ENCODE peak calls at places on chromosomes 4 and X, in four cellular contexts. N is HCT116, M is lung, G is stomach. W is an unnamed sample.
A peak's percentile ranks its signal among the peaks of the same experiment; 100 is the strongest.

GRCh38 chr4:41069838-41070237 is 144.5 kb downstream of the APBB2 start:
- DNase-seq in N (no peak), M (no peak), G (no peak), W (no peak)

GRCh38 chrX:153412746-153413720 is 1.8 kb downstream of the ZFP92 start:
- DNase-seq in N (no peak), M (no peak), G (no peak), W (peak; percentile 51)

GRCh38 chr4:182263562-182263961 is 20.4 kb downstream of the TENM3 start:
- DNase-seq in N (no peak), M (no peak), G (no peak), W (no peak)

GRCh38 chr4:3780347-3781171 is 14.4 kb downstream of the ADRA2C start:
- DNase-seq in N (no peak), M (no peak), G (no peak), W (no peak)

GRCh38 chrX:28639502-28639901 is 52.3 kb downstream of the IL1RAPL1 start:
- DNase-seq in N (peak; percentile 74), M (no peak), G (no peak), W (no peak)

GRCh38 chr4:136754810-136755530 is 777.3 kb downstream of the PCDH18 start:
- DNase-seq in N (no peak), M (no peak), G (no peak), W (no peak)

GRCh38 chrX:107135965-107136307 is 17.3 kb upstream of the RBM41 start:
- DNase-seq in N (no peak), M (no peak), G (no peak), W (no peak)

GRCh38 chrX:110006826-110007375 is 4.0 kb downstream of the TMEM164 start:
- DNase-seq in N (no peak), M (no peak), G (no peak), W (no peak)

DNA sequence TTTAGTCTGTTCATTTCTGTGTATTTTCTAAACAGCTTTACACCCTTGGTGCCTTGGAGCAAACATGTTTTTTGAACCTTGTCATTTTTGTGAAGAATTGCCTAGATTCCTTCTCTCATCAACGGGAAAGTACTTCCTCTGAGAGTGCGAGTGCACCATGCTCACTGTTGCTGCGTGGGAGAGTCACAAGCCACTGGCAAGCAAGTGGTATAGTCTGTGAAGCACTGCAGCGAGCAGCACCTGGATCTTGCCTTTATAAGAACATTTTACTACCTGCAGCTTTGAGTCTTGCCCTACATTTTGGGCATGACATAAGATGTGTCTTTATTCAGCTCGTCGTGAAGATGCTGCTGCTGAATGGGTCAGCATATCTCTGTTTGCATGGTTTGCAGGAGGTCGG is 44.9 kb downstream of the HADH start:
- DNase-seq in N (no peak), M (no peak), G (no peak), W (no peak)
- H3K4me1 ChIP-seq in N (no peaks in the 10 kb centered on the region), M (peaks cover 1% of the 10 kb centered on the region), G (no peaks in the 10 kb centered on the region), W (no peaks in the 10 kb centered on the region)

GRCh38 chrX:71184803-71185495 is 38.1 kb upstream of the GJB1 start:
- DNase-seq in N (no peak), M (peak; percentile 31), G (no peak), W (no peak)
- H3K27ac ChIP-seq in N (no peak overlapping the region), M (peak overlapping the region; percentile 44), G (no peak overlapping the region), W (no peak overlapping the region)

GRCh38 chrX:40107291-40108083 is 9.7 kb upstream of the BCOR start:
- DNase-seq in N (peak; percentile 77), M (no peak), G (peak; percentile 71), W (peak; percentile 90)
- H3K4me3 ChIP-seq in N (peak overlapping the region; percentile 62), M (no peak overlapping the region), G (peak overlapping the region; percentile 53), W (no peak overlapping the region)

DNA sequence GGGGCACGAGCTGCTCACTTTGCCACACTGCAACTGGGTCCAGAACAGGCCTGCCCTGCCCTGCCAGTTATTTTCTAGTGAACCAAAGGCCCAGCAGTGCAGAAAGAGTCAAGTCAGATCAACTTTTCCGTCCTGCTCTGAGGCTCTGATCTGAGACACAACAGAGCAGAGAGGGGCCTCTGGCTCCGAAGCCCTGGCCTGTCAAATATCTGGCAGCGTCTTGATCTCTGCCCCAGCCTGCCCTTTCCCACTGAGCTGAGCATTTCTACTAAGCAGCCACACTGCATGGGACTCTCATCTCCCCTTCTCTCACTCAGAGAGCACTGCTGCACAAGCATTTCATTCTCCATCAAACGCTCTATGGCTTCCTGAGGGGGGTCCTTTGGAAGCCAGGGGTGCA is 11.8 kb downstream of the IGFBP7 start:
- DNase-seq in N (no peak), M (no peak), G (no peak), W (no peak)
- H3K4me1 ChIP-seq in N (no peaks in the 10 kb centered on the region), M (peaks cover 12% of the 10 kb centered on the region), G (peaks cover 73% of the 10 kb centered on the region), W (peaks cover 28% of the 10 kb centered on the region)

GRCh38 chr4:75327804-75328512 is 186.2 kb downstream of the RCHY1 start:
- DNase-seq in N (no peak), M (no peak), G (no peak), W (peak; percentile 46)
- H3K27ac ChIP-seq in N (no peak overlapping the region), M (no peak overlapping the region), G (no peak overlapping the region), W (peak overlapping the region; percentile 81)

W was measured in aorta.